ENCODE peak calls at places on chromosomes 11 and 22, in four cellular contexts. T is substantia nigra, N is A549, X is psoas muscle. W is an unnamed sample.

GRCh38 chr11:1233351-1234053 is 10.6 kb downstream of the MUC5B start:
- DNase-seq in T (no peak), N (no peak), X (peak; percentile 11), W (no peak)

GRCh38 chr22:49614966-49615965 is 212.4 kb downstream of the BRD1 start:
- DNase-seq in T (no peak), N (no peak), X (no peak), W (no peak)

GRCh38 chr22:40182231-40182835 is 4.6 kb downstream of the TNRC6B start:
- DNase-seq in T (no peak), N (no peak), X (no peak), W (no peak)

GRCh38 chr11:107496011-107496410 is 38.4 kb upstream of the CWF19L2 start:
- DNase-seq in T (no peak), N (no peak), X (no peak), W (no peak)

GRCh38 chr22:29219881-29220670 is 14.4 kb downstream of the EMID1 start:
- DNase-seq in T (no peak), N (no peak), X (no peak), W (no peak)

GRCh38 chr11:876550-876949 is 33.9 kb downstream of the TSPAN4 start:
- DNase-seq in T (peak; percentile 5), N (no peak), X (peak; percentile 63), W (peak; percentile 25)

GRCh38 chr11:975824-976223 is 50.2 kb downstream of the AP2A2 start:
- DNase-seq in T (no peak), N (peak; percentile 78), X (no peak), W (no peak)

GRCh38 chr22:26567610-26568009 is 22.3 kb downstream of the TPST2 start:
- DNase-seq in T (no peak), N (no peak), X (no peak), W (no peak)

GRCh38 chr22:44159230-44159629 is 21.5 kb upstream of the PARVG start:
- DNase-seq in T (no peak), N (no peak), X (no peak), W (peak; percentile 34)

GRCh38 chr11:63505857-63506528 is at the start of gene LGALS12:
- DNase-seq in T (no peak), N (no peak), X (no peak), W (no peak)

GRCh38 chr11:84648413-84648812 is 978.7 kb downstream of the DLG2 start:
- DNase-seq in T (no peak), N (no peak), X (no peak), W (no peak)

GRCh38 chr11:26478710-26479109 is 93.4 kb downstream of the MUC15 start:
- DNase-seq in T (no peak), N (no peak), X (no peak), W (no peak)

GRCh38 chr11:112614605-112615004 is 346.6 kb upstream of the NCAM1 start:
- DNase-seq in T (no peak), N (no peak), X (no peak), W (no peak)

GRCh38 chr11:37710031-37710430 is 1112.0 kb upstream of the RAG2 start:
- DNase-seq in T (no peak), N (no peak), X (no peak), W (no peak)

GRCh38 chr11:94662065-94662779 is 95.1 kb downstream of the PIWIL4 start:
- DNase-seq in T (no peak), N (no peak), X (no peak), W (no peak)

GRCh38 chr22:49996532-49997220 is 15.9 kb downstream of the IL17REL start:
- DNase-seq in T (no peak), N (no peak), X (no peak), W (no peak)

GRCh38 chr22:50218996-50219727 is 18.4 kb downstream of the SELENOO start:
- DNase-seq in T (no peak), N (peak; percentile 42), X (peak; percentile 84), W (peak; percentile 82)

GRCh38 chr11:69834811-69835800 is 15.9 kb upstream of the FGF3 start:
- DNase-seq in T (no peak), N (no peak), X (no peak), W (no peak)

GRCh38 chr11:14644396-14645246 is 1.0 kb downstream of the PDE3B start:
- DNase-seq in T (no peak), N (peak; percentile 28), X (peak; percentile 18), W (no peak)

GRCh38 chr11:121383726-121384125 is 68.4 kb upstream of the SORL1 start:
- DNase-seq in T (no peak), N (no peak), X (no peak), W (no peak)

GRCh38 chr11:70725786-70726185 is 327.5 kb downstream of the CTTN start:
- DNase-seq in T (no peak), N (no peak), X (no peak), W (no peak)

GRCh38 chr22:23910496-23911190 is 16.5 kb downstream of the MIF start:
- DNase-seq in T (no peak), N (no peak), X (no peak), W (no peak)

GRCh38 chr11:103594283-103594682 is 442.2 kb upstream of the DDI1 start:
- DNase-seq in T (no peak), N (no peak), X (no peak), W (no peak)

GRCh38 chr22:28774378-28774777 is 1.9 kb downstream of the CCDC117 start:
- DNase-seq in T (no peak), N (no peak), X (no peak), W (no peak)

GRCh38 chr11:48033918-48034341 is 53.6 kb downstream of the PTPRJ start:
- DNase-seq in T (no peak), N (no peak), X (no peak), W (no peak)

GRCh38 chr11:83118814-83119213 is 38.1 kb upstream of the PCF11 start:
- DNase-seq in T (no peak), N (no peak), X (no peak), W (no peak)

GRCh38 chr11:79019981-79020380 is 420.8 kb downstream of the TENM4 start:
- DNase-seq in T (no peak), N (no peak), X (no peak), W (no peak)

GRCh38 chr11:26778000-26778757 is 56.3 kb upstream of the SLC5A12 start:
- DNase-seq in T (no peak), N (no peak), X (no peak), W (no peak)

GRCh38 chr11:42707541-42707940 is 604.3 kb upstream of the API5 start:
- DNase-seq in T (no peak), N (no peak), X (no peak), W (no peak)

GRCh38 chr22:38133331-38133730 is 22.8 kb upstream of the BAIAP2L2 start:
- DNase-seq in T (no peak), N (no peak), X (no peak), W (no peak)

GRCh38 chr11:72826191-72826941 is 12.2 kb downstream of the ATG16L2 start:
- DNase-seq in T (no peak), N (no peak), X (no peak), W (no peak)

GRCh38 chr11:44596541-44597276 is 31.2 kb downstream of the CD82 start:
- DNase-seq in T (no peak), N (no peak), X (no peak), W (no peak)

GRCh38 chr11:126158054-126158791 is 53.2 kb downstream of the RPUSD4 start:
- DNase-seq in T (no peak), N (no peak), X (no peak), W (no peak)

GRCh38 chr11:56885182-56885581 is 103.5 kb upstream of the OR5AK2 start:
- DNase-seq in T (no peak), N (peak; percentile 60), X (no peak), W (peak; percentile 27)